ENCODE peak calls at places on chromosomes 6 and 20, in eight cellular contexts. I, T, Z, F, P, N, K and J are unnamed samples.

GRCh38 chr6:146433881-146434741 is 109.5 kb upstream of the RAB32 start:
- DNase-seq in I (no peak), T (no peak), Z (no peak), F (peak), P (no peak), N (no peak), K (no peak), J (peak)

GRCh38 chr6:158831571-158831970 is 12.4 kb upstream of the EZR start:
- DNase-seq in I (no peak), T (no peak), Z (no peak), F (no peak), P (no peak), N (no peak), K (no peak), J (no peak)

GRCh38 chr6:14149053-14149746 is 31.6 kb downstream of the CD83 start:
- DNase-seq in I (no peak), T (no peak), Z (no peak), F (no peak), P (no peak), N (no peak), K (no peak), J (no peak)

GRCh38 chr6:84255641-84256040 is 28.2 kb upstream of the CEP162 start:
- DNase-seq in I (no peak), T (no peak), Z (no peak), F (no peak), P (no peak), N (no peak), K (no peak), J (no peak)

GRCh38 chr20:45064812-45065211 is 36.1 kb downstream of the KCNS1 start:
- DNase-seq in I (no peak), T (no peak), Z (no peak), F (no peak), P (no peak), N (no peak), K (no peak), J (no peak)

GRCh38 chr20:57941121-57941522 is 231.3 kb upstream of the PMEPA1 start:
- DNase-seq in I (no peak), T (no peak), Z (peak), F (no peak), P (no peak), N (no peak), K (no peak), J (no peak)

GRCh38 chr6:43219814-43220213 is 9.5 kb downstream of the DNPH1 start:
- DNase-seq in I (no peak), T (peak), Z (no peak), F (no peak), P (no peak), N (no peak), K (peak), J (no peak)

GRCh38 chr6:142165227-142165626 is 18.2 kb downstream of the VTA1 start:
- DNase-seq in I (no peak), T (no peak), Z (no peak), F (peak), P (no peak), N (no peak), K (no peak), J (no peak)

GRCh38 chr20:35319206-35320197 is 27.3 kb upstream of the FAM83C start:
- DNase-seq in I (no peak), T (no peak), Z (peak), F (no peak), P (no peak), N (peak), K (no peak), J (no peak)

GRCh38 chr6:46042355-46042999 is 26.8 kb upstream of the CLIC5 start:
- DNase-seq in I (no peak), T (no peak), Z (peak), F (peak), P (no peak), N (peak), K (no peak), J (no peak)